ENCODE peak calls at places on chromosomes 12 and 14, in six cellular contexts. U is heart left ventricle; Q is breast epithelium; O is mesenchymal stem cell; M is fibroblast of lung; P is naive thymus-derived CD4-positive, alpha-beta T cell. V is an unnamed sample.

GRCh38 chr12:65881965-65882413 is 57.7 kb downstream of the HMGA2 start:
- DNase-seq in O (no peak), U (peak; percentile 77), Q (peak; percentile 69), P (no peak), M (peak; percentile 90), V (peak; percentile 87)

GRCh38 chr14:100449225-100449987 is 126.3 kb downstream of the SLC25A47 start:
- DNase-seq in U (no peak), O (no peak), M (no peak), Q (no peak), P (no peak), V (no peak)

GRCh38 chr14:47300801-47301200 is 374.6 kb downstream of the MDGA2 start:
- DNase-seq in Q (no peak), P (no peak), O (peak; percentile 8), U (no peak), M (no peak), V (no peak)

GRCh38 chr12:11496157-11496851 is 100.9 kb upstream of the PRB2 start:
- DNase-seq in Q (no peak), U (no peak), M (no peak), P (no peak), O (no peak), V (no peak)

GRCh38 chr12:14454098-14454907 is 88.8 kb downstream of the ATF7IP start:
- DNase-seq in O (peak; percentile 47), M (peak; percentile 49), U (no peak), Q (no peak), P (peak; percentile 10), V (no peak)

GRCh38 chr12:54131641-54132280 is 57.0 kb downstream of the SMUG1 start:
- DNase-seq in M (no peak), U (no peak), Q (no peak), P (no peak), O (no peak), V (no peak)

GRCh38 chr12:102917026-102917787 is at the start of gene PAH:
- DNase-seq in O (no peak), U (no peak), Q (no peak), P (no peak), M (no peak), V (no peak)

GRCh38 chr14:37622231-37622923 is 26.9 kb downstream of the TTC6 start:
- DNase-seq in O (peak; percentile 45), P (no peak), Q (no peak), M (peak; percentile 43), U (no peak), V (no peak)

GRCh38 chr12:116204169-116204568 is 73.3 kb downstream of the MED13L start:
- DNase-seq in O (no peak), Q (no peak), U (no peak), P (no peak), M (no peak), V (no peak)

GRCh38 chr14:90235179-90235976 is 21.0 kb upstream of the PSMC1 start:
- DNase-seq in P (peak; percentile 16), O (peak; percentile 41), Q (peak; percentile 69), U (peak; percentile 55), M (peak; percentile 51), V (peak; percentile 85)

GRCh38 chr14:51776102-51776894 is 84.1 kb upstream of the GNG2 start:
- DNase-seq in P (no peak), Q (no peak), O (peak; percentile 69), M (peak; percentile 81), U (peak; percentile 60), V (peak; percentile 55)

GRCh38 chr12:63085120-63085519 is 65.9 kb downstream of the AVPR1A start:
- DNase-seq in U (no peak), Q (no peak), P (no peak), O (no peak), M (no peak), V (no peak)

GRCh38 chr14:57884175-57884574 is 18.3 kb upstream of the SLC35F4 start:
- DNase-seq in M (no peak), U (no peak), P (no peak), Q (no peak), O (no peak), V (no peak)

GRCh38 chr12:49974231-49974675 is 1.5 kb downstream of the AQP6 start:
- DNase-seq in M (peak; percentile 78), O (peak; percentile 58), P (no peak), U (peak; percentile 79), Q (no peak), V (peak; percentile 85)

GRCh38 chr12:63826002-63826585 is 18.4 kb upstream of the SRGAP1 start:
- DNase-seq in Q (no peak), P (no peak), U (no peak), M (peak; percentile 90), O (peak; percentile 75), V (no peak)

GRCh38 chr14:23942587-23942986 is 11.0 kb upstream of the DHRS4 start:
- DNase-seq in Q (no peak), O (no peak), P (no peak), M (no peak), U (no peak), V (no peak)

DNA sequence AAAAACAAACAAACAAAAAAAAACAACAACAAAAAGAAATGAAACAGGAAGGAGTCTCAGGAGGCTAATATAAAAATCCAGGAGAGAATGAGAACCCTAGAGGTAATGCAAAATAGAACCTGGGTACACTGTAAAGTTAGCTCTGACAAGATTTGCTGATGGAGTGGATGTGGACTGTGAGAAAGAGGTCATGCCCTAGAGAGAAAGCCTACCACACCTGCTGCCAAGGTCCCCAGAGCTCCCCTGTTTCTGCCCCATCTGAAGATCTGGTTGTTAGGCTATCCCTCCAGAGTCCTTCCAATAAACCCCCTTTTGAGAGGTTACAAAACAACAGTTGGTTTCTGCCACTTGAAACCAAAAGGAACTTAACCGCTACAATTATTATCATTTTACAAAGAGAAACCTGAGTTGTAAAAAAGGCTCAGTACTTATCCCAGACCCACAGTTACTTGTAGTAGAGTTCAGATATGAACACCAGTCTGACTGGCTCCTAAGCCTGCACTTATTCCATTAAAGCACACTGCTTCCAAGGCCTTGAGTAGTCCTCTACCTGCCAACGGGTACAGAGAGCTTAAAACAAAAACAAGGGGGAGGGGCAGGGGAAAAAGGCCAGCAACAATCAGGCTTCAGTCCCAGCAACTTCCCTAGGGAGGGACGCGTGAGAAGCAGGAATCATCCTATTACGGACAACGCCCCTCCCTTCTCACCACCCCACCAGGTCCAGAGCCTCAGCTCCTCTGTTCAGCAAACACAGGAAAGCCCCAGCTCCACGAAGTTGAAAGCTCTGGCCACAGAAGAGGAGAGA is 27.7 kb downstream of the PPP1R13B start:
- DNase-seq in P (no peak), M (no peak), Q (no peak), U (peak; percentile 64), O (peak; percentile 11), V (peak; percentile 55)
- H3K4me3 ChIP-seq in P (no peak overlapping the region), M (peak overlapping the region; percentile 3), Q (no peak overlapping the region), U (peak overlapping the region; percentile 1), O (no peak overlapping the region), V (no peak overlapping the region)

GRCh38 chr14:29892327-29892726 is 35.3 kb downstream of the PRKD1 start:
- DNase-seq in U (no peak), Q (no peak), M (peak; percentile 12), P (no peak), O (no peak), V (no peak)
- H3K27ac ChIP-seq in U (no peak overlapping the region), Q (no peak overlapping the region), M (no peak overlapping the region), P (no peak overlapping the region), O (no peak overlapping the region), V (no peak overlapping the region)

GRCh38 chr12:15581006-15581405 is 208.2 kb downstream of the EPS8 start:
- DNase-seq in P (no peak), O (no peak), M (peak; percentile 47), Q (no peak), U (no peak), V (no peak)
- H3K4me1 ChIP-seq in P (no peaks in the 10 kb centered on the region), O (no peaks in the 10 kb centered on the region), M (no peaks in the 10 kb centered on the region), Q (no peaks in the 10 kb centered on the region), U (no peaks in the 10 kb centered on the region), V (no peaks in the 10 kb centered on the region)

GRCh38 chr12:111407371-111408115 is 1.8 kb downstream of the SH2B3 start:
- DNase-seq in Q (no peak), O (no peak), M (no peak), P (no peak), U (no peak), V (no peak)
- H3K4me3 ChIP-seq in Q (peak overlapping the region; percentile 68), O (peak overlapping the region; percentile 92), M (peak overlapping the region; percentile 95), P (peak overlapping the region; percentile 79), U (peak overlapping the region; percentile 98), V (no peak overlapping the region)

GRCh38 chr12:113244015-113244983 is 23.0 kb downstream of the TPCN1 start:
- DNase-seq in O (peak; percentile 30), U (peak; percentile 76), Q (peak; percentile 94), M (no peak), P (no peak), V (peak; percentile 91)
- H3K27ac ChIP-seq in O (no peak overlapping the region), U (peak overlapping the region; percentile 74), Q (peak overlapping the region; percentile 93), M (peak overlapping the region; percentile 1), P (no peak overlapping the region), V (peak overlapping the region; percentile 34)

DNA sequence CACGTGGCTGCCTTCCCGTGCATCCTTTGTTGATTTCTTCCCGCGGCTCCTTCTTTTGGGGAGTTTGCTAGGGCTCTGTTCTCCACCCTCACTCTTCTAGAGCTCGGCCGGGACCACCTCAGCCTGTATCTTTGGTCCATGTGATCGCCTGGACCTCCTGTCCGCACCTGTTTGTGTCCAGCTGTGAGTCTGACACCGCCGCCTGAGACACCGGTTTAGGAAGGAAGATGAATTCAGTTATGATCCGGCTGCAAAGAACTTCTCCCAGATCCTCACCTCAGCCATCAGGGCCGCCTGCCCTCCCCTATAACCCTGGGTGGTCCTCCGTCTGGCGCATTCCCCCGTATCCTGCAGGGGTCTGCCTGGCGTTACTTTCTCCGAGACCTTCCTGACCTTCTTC is 690 bp upstream of the TDRD9 start:
- DNase-seq in Q (no peak), P (no peak), U (no peak), M (no peak), O (no peak), V (no peak)
- H3K4me1 ChIP-seq in Q (no peaks in the 10 kb centered on the region), P (no peaks in the 10 kb centered on the region), U (no peaks in the 10 kb centered on the region), M (no peaks in the 10 kb centered on the region), O (no peaks in the 10 kb centered on the region), V (no peaks in the 10 kb centered on the region)

GRCh38 chr12:69036533-69036932 is 103.6 kb upstream of the CPM start:
- DNase-seq in O (no peak), U (no peak), M (no peak), P (no peak), Q (no peak), V (no peak)

GRCh38 chr12:69042970-69043369 is 110.0 kb upstream of the CPM start:
- DNase-seq in O (no peak), Q (no peak), P (no peak), M (no peak), U (no peak), V (no peak)

GRCh38 chr12:69039881-69040280 is 106.9 kb upstream of the CPM start:
- DNase-seq in P (no peak), U (no peak), O (no peak), Q (no peak), M (peak; percentile 10), V (no peak)

GRCh38 chr12:69042557-69042956 is 109.6 kb upstream of the CPM start:
- DNase-seq in U (no peak), O (no peak), M (no peak), P (no peak), Q (no peak), V (no peak)

DNA sequence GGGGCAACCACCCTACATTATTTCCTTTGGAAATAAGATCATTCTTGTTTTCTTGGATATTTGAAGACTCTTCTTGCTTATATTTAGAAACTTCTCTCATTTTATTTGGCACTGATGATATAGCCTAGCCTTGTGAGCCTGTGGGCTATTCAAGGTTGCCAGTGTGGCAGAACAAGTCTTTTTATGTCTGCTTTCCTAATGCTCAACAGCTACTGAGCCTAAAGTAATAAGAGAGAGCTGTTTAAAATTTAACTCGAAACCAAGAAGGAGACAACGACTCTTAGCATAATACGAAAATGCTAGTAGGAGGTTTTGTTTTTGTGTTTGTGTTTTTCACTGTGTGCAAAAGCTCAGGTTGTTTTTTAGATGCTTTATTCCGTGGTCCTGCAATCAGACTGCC is 104.0 kb upstream of the CPM start:
- DNase-seq in O (no peak), Q (no peak), U (no peak), M (no peak), P (no peak), V (no peak)
- H3K4me3 ChIP-seq in O (no peak overlapping the region), Q (no peak overlapping the region), U (no peak overlapping the region), M (no peak overlapping the region), P (no peak overlapping the region), V (no peak overlapping the region)

GRCh38 chr12:19151298-19151697 is 21.8 kb downstream of the PLEKHA5 start:
- DNase-seq in U (no peak), P (no peak), M (no peak), Q (no peak), O (no peak), V (no peak)
- H3K27ac ChIP-seq in U (peak overlapping the region; percentile 77), P (no peak overlapping the region), M (no peak overlapping the region), Q (no peak overlapping the region), O (peak overlapping the region; percentile 10), V (no peak overlapping the region)